ENCODE peak calls at places on chromosomes 7 and 10, in eight cellular contexts. H is uterus, T is spleen, W is adrenal gland, P is heart left ventricle, B is testis, U is prostate gland, Q is IMR-90. K is an unnamed sample.

GRCh38 chr7:55574062-55574717 is 1.9 kb upstream of the VOPP1 start:
- DNase-seq in H (no peak), T (no peak), W (no peak), P (no peak), B (no peak), U (no peak), Q (peak; percentile 28), K (no peak)

GRCh38 chr7:128910569-128910945 is at the start of gene KCP:
- DNase-seq in H (no peak), T (no peak), W (no peak), P (peak; percentile 11), B (no peak), U (no peak), Q (no peak), K (no peak)

GRCh38 chr10:43857206-43857952 is 208.7 kb upstream of the ZNF32 start:
- DNase-seq in H (no peak), T (peak; percentile 41), W (no peak), P (no peak), B (no peak), U (no peak), Q (peak; percentile 95), K (no peak)

GRCh38 chr7:3095046-3095445 is 51.4 kb upstream of the CARD11 start:
- DNase-seq in H (no peak), T (peak; percentile 79), W (peak; percentile 20), P (no peak), B (peak; percentile 22), U (no peak), Q (no peak), K (peak; percentile 61)

GRCh38 chr7:39910108-39910869 is 39.8 kb upstream of the CDK13 start:
- DNase-seq in H (no peak), T (no peak), W (no peak), P (no peak), B (no peak), U (no peak), Q (peak; percentile 41), K (no peak)

GRCh38 chr7:50349963-50350944 is 45.7 kb downstream of the IKZF1 start:
- DNase-seq in H (no peak), T (peak; percentile 84), W (no peak), P (no peak), B (no peak), U (no peak), Q (no peak), K (no peak)

GRCh38 chr10:24908793-24909423 is 43.5 kb downstream of the PRTFDC1 start:
- DNase-seq in H (no peak), T (no peak), W (peak; percentile 70), P (no peak), B (no peak), U (no peak), Q (peak; percentile 89), K (no peak)

GRCh38 chr10:121078672-121079102 is 227.5 kb downstream of the WDR11 start:
- DNase-seq in H (peak; percentile 43), T (no peak), W (no peak), P (no peak), B (no peak), U (peak; percentile 58), Q (no peak), K (peak; percentile 22)

GRCh38 chr7:135650831-135651573 is 11.3 kb upstream of the STMP1 start:
- DNase-seq in H (no peak), T (no peak), W (no peak), P (no peak), B (no peak), U (no peak), Q (peak; percentile 67), K (no peak)

GRCh38 chr7:107563072-107563760 is 504 bp downstream of the COG5 start:
- DNase-seq in H (no peak), T (no peak), W (peak; percentile 66), P (no peak), B (no peak), U (no peak), Q (peak; percentile 8), K (peak; percentile 71)

GRCh38 chr7:27897441-27897847 is 157.5 kb downstream of the TAX1BP1 start:
- DNase-seq in H (no peak), T (no peak), W (no peak), P (no peak), B (no peak), U (no peak), Q (no peak), K (peak; percentile 29)

GRCh38 chr10:4683137-4683536 is 142.9 kb upstream of the AKR1E2 start:
- DNase-seq in H (no peak), T (no peak), W (no peak), P (no peak), B (no peak), U (no peak), Q (no peak), K (no peak)

GRCh38 chr7:85471740-85472139 is 284.9 kb upstream of the SEMA3D start:
- DNase-seq in H (no peak), T (no peak), W (no peak), P (no peak), B (no peak), U (no peak), Q (peak; percentile 86), K (no peak)

GRCh38 chr7:23373151-23374004 is 74.2 kb downstream of the MALSU1 start:
- DNase-seq in H (no peak), T (no peak), W (no peak), P (no peak), B (no peak), U (no peak), Q (peak; percentile 73), K (no peak)

GRCh38 chr7:121192834-121193233 is 136.0 kb upstream of the WNT16 start:
- DNase-seq in H (no peak), T (no peak), W (no peak), P (no peak), B (no peak), U (no peak), Q (peak; percentile 20), K (no peak)

GRCh38 chr7:1112625-1113547 is 25.0 kb downstream of the GPER1 start:
- DNase-seq in H (no peak), T (peak; percentile 51), W (no peak), P (peak; percentile 19), B (no peak), U (no peak), Q (no peak), K (no peak)

GRCh38 chr10:1560535-1561192 is 176.7 kb downstream of the ADARB2 start:
- DNase-seq in H (no peak), T (peak; percentile 56), W (no peak), P (no peak), B (no peak), U (no peak), Q (no peak), K (no peak)

GRCh38 chr10:17802966-17803365 is 6.2 kb upstream of the MRC1 start:
- DNase-seq in H (no peak), T (no peak), W (no peak), P (no peak), B (no peak), U (no peak), Q (peak; percentile 8), K (no peak)

GRCh38 chr7:92523110-92523509 is 5.2 kb downstream of the PEX1 start:
- DNase-seq in H (no peak), T (no peak), W (no peak), P (no peak), B (no peak), U (no peak), Q (no peak), K (no peak)

GRCh38 chr7:42932861-42933591 is 850 bp downstream of the MRPL32 start:
- DNase-seq in H (no peak), T (no peak), W (peak; percentile 33), P (peak; percentile 26), B (peak; percentile 45), U (no peak), Q (peak; percentile 26), K (peak; percentile 54)

GRCh38 chr10:47181057-47181849 is 118.7 kb upstream of the GDF10 start:
- DNase-seq in H (no peak), T (peak; percentile 71), W (no peak), P (no peak), B (no peak), U (no peak), Q (no peak), K (no peak)

GRCh38 chr10:59562126-59562525 is 147.5 kb downstream of the SLC16A9 start:
- DNase-seq in H (no peak), T (no peak), W (no peak), P (no peak), B (no peak), U (no peak), Q (no peak), K (no peak)

GRCh38 chr10:59560161-59560560 is 149.5 kb downstream of the SLC16A9 start:
- DNase-seq in H (no peak), T (no peak), W (no peak), P (no peak), B (no peak), U (no peak), Q (no peak), K (no peak)

GRCh38 chr10:59561397-59562121 is 148.1 kb downstream of the SLC16A9 start:
- DNase-seq in H (no peak), T (no peak), W (peak; percentile 40), P (no peak), B (no peak), U (no peak), Q (peak; percentile 17), K (no peak)

GRCh38 chr10:59563506-59563905 is 146.1 kb downstream of the SLC16A9 start:
- DNase-seq in H (no peak), T (no peak), W (no peak), P (no peak), B (no peak), U (no peak), Q (no peak), K (no peak)

GRCh38 chr10:59560990-59561389 is 148.7 kb downstream of the SLC16A9 start:
- DNase-seq in H (no peak), T (no peak), W (no peak), P (no peak), B (no peak), U (no peak), Q (no peak), K (no peak)
- TF ChIP-seq POLR2A in H (no peak), T (no peak), W (no peak), P (no peak), B (no peak), U (no peak), Q (no peak), K (no peak)

DNA sequence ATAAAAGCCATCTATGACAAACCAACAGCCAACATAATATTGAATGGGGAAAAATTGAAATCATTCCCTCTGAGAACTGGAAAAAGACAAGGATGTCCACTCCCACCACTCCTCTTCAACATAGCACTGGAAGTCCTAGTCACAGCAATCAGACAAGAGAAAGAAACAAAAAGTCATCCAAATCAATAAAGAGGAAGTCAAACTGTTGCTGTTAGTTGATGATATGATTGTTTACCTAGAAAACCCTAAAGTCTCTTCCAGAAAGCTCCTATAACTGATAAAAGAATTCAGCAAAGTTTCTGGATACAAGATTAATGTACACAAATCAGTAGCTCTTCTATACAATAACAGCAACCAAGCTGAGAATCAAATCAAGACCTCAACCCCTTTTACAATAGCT is 285.1 kb upstream of the PHF14 start:
- DNase-seq in H (no peak), T (no peak), W (no peak), P (no peak), B (no peak), U (no peak), Q (no peak), K (no peak)
- TF ChIP-seq CTCF in H (no peak), T (no peak), W (no peak), P (no peak), B (no peak), U (no peak), Q (no peak), K (no peak)

GRCh38 chr10:93160829-93161228 is 87.1 kb downstream of the CYP26A1 start:
- DNase-seq in H (no peak), T (no peak), W (peak; percentile 25), P (peak; percentile 36), B (no peak), U (no peak), Q (peak; percentile 39), K (peak; percentile 61)
- TF ChIP-seq POLR2A in H (no peak), T (no peak), W (no peak), P (no peak), B (no peak), U (no peak), Q (no peak), K (no peak)

GRCh38 chr10:129784891-129785290 is 179.2 kb downstream of the EBF3 start:
- DNase-seq in H (no peak), T (peak; percentile 52), W (no peak), P (no peak), B (no peak), U (no peak), Q (no peak), K (no peak)
- TF ChIP-seq CTCF in H (no peak), T (no peak), W (no peak), P (no peak), B (no peak), U (no peak), Q (no peak), K (no peak)

K was measured in body of pancreas.